ENCODE peak calls at places on chromosomes 11 and 22, in seven cellular contexts. N, D, E, Y, F, K and B are unnamed samples.

GRCh38 chr11:39569784-39570183 is 1889.7 kb downstream of the LRRC4C start:
- DNase-seq in K (no peak), Y (no peak), F (no peak), D (no peak), N (no peak), E (no peak), B (no peak)

GRCh38 chr11:44899959-44900358 is 50.7 kb downstream of the TP53I11 start:
- DNase-seq in F (peak; percentile 73), E (no peak), K (no peak), D (peak; percentile 51), Y (peak; percentile 28), N (no peak), B (peak; percentile 30)

GRCh38 chr11:43354311-43354710 is 4.4 kb upstream of the TTC17 start:
- DNase-seq in Y (no peak), K (no peak), E (no peak), F (no peak), N (no peak), D (no peak), B (no peak)

GRCh38 chr11:10864688-10865087 is 6.8 kb upstream of the ZBED5 start:
- DNase-seq in D (no peak), K (no peak), N (no peak), Y (no peak), F (no peak), E (no peak), B (no peak)

GRCh38 chr22:26768986-26769385 is 111.6 kb downstream of the MIAT start:
- DNase-seq in F (no peak), D (no peak), N (no peak), E (no peak), K (no peak), Y (no peak), B (no peak)

GRCh38 chr11:130904380-130904779 is 11.9 kb downstream of the SNX19 start:
- DNase-seq in N (no peak), E (no peak), K (no peak), D (no peak), F (no peak), Y (no peak), B (no peak)

GRCh38 chr11:120305286-120305685 is 19.8 kb upstream of the TLCD5 start:
- DNase-seq in F (no peak), K (no peak), N (no peak), D (no peak), Y (no peak), E (no peak), B (no peak)

GRCh38 chr22:26669060-26669481 is 11.7 kb downstream of the MIAT start:
- DNase-seq in K (no peak), D (no peak), Y (no peak), N (peak; percentile 87), E (peak; percentile 56), F (peak; percentile 79), B (no peak)

GRCh38 chr11:134516529-134516928 is 104.5 kb upstream of the B3GAT1 start:
- DNase-seq in Y (no peak), D (peak; percentile 5), F (no peak), K (no peak), N (peak; percentile 6), E (peak; percentile 64), B (no peak)

GRCh38 chr11:27076121-27076589 is 35.5 kb downstream of the BBOX1 start:
- DNase-seq in D (peak; percentile 16), N (peak; percentile 14), E (no peak), Y (no peak), F (no peak), K (no peak), B (no peak)

GRCh38 chr11:22976146-22976545 is 115.9 kb upstream of the CCDC179 start:
- DNase-seq in K (no peak), F (no peak), N (peak; percentile 83), Y (no peak), E (no peak), D (no peak), B (peak; percentile 30)

GRCh38 chr11:77752518-77752917 is 68.0 kb downstream of the RSF1 start:
- DNase-seq in E (no peak), N (no peak), K (no peak), F (no peak), Y (peak; percentile 43), D (no peak), B (peak; percentile 82)

GRCh38 chr22:45548991-45549736 is 46.5 kb downstream of the FBLN1 start:
- DNase-seq in E (no peak), K (no peak), Y (no peak), F (no peak), D (peak; percentile 88), N (peak; percentile 32), B (no peak)

GRCh38 chr22:19974233-19974861 is 32.7 kb upstream of the TXNRD2 start:
- DNase-seq in Y (no peak), F (peak; percentile 90), N (peak; percentile 38), D (no peak), E (no peak), K (no peak), B (no peak)

GRCh38 chr11:102305352-102306047 is 11.8 kb upstream of the BIRC3 start:
- DNase-seq in F (no peak), D (no peak), E (no peak), N (no peak), Y (no peak), K (no peak), B (no peak)

GRCh38 chr11:124872741-124873140 is 7.5 kb downstream of the ROBO3 start:
- DNase-seq in E (no peak), F (no peak), D (no peak), Y (no peak), K (no peak), N (no peak), B (no peak)

GRCh38 chr22:20316844-20317401 is 2.9 kb downstream of the DGCR6L start:
- DNase-seq in F (peak; percentile 35), N (no peak), Y (no peak), E (peak; percentile 65), K (no peak), D (no peak), B (peak; percentile 10)

DNA sequence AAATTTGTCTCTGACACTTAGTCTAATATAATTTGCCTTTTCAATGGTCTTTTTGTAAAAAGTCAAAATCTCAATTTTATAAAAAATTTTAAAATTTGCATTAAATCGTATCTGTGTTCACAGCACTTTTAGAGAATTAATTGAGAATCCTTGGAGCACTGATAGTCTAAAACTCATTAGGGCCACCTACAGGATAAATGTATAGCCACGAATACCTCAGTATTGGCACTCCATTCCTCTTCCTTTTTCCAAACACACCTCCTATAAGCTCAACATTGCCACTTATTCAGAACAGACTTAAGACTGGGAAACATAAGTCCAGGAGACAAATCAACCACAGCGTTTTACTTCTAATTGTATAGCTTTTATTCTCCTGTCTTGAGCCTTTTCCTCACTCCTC is 776.0 kb upstream of the ARHGAP42 start:
- DNase-seq in K (no peak), Y (no peak), F (no peak), N (no peak), E (no peak), D (no peak), B (no peak)
- TF ChIP-seq CTCF in K (no peak), Y (no peak), F (peak; percentile 10), N (no peak), E (no peak), D (no peak), B (no peak)

GRCh38 chr11:76186776-76187279 is 19.5 kb downstream of the WNT11 start:
- DNase-seq in E (no peak), Y (no peak), N (no peak), F (no peak), D (no peak), K (no peak), B (peak; percentile 74)

GRCh38 chr11:76189682-76190081 is 16.6 kb downstream of the WNT11 start:
- DNase-seq in E (no peak), K (no peak), Y (no peak), F (no peak), D (no peak), N (no peak), B (no peak)

GRCh38 chr11:76188873-76189272 is 17.4 kb downstream of the WNT11 start:
- DNase-seq in Y (no peak), N (no peak), K (no peak), D (no peak), E (no peak), F (no peak), B (no peak)

GRCh38 chr11:76193219-76193618 is 13.1 kb downstream of the WNT11 start:
- DNase-seq in F (peak; percentile 85), D (no peak), Y (no peak), E (no peak), K (no peak), N (no peak), B (no peak)

GRCh38 chr11:76190376-76190775 is 15.9 kb downstream of the WNT11 start:
- DNase-seq in N (no peak), K (no peak), D (no peak), Y (no peak), E (no peak), F (no peak), B (no peak)
- H3K4me1 ChIP-seq in N (no peaks in the 10 kb centered on the region), K (no peaks in the 10 kb centered on the region), D (no peaks in the 10 kb centered on the region), Y (peaks cover 19% of the 10 kb centered on the region), E (no peaks in the 10 kb centered on the region), F (no peaks in the 10 kb centered on the region), B (peaks cover 23% of the 10 kb centered on the region)

GRCh38 chr22:49775191-49776052 is 52.3 kb downstream of the BRD1 start:
- DNase-seq in E (no peak), K (no peak), N (no peak), F (no peak), Y (no peak), D (no peak), B (no peak)

GRCh38 chr22:49776053-49776511 is 51.6 kb downstream of the BRD1 start:
- DNase-seq in Y (no peak), K (no peak), E (no peak), N (no peak), F (no peak), D (no peak), B (no peak)

GRCh38 chr22:49774499-49775151 is 53.0 kb downstream of the BRD1 start:
- DNase-seq in K (no peak), F (no peak), D (no peak), N (no peak), Y (no peak), E (no peak), B (no peak)

GRCh38 chr22:49777569-49778250 is 50.0 kb downstream of the BRD1 start:
- DNase-seq in N (no peak), F (no peak), E (no peak), D (no peak), K (no peak), Y (no peak), B (no peak)

DNA sequence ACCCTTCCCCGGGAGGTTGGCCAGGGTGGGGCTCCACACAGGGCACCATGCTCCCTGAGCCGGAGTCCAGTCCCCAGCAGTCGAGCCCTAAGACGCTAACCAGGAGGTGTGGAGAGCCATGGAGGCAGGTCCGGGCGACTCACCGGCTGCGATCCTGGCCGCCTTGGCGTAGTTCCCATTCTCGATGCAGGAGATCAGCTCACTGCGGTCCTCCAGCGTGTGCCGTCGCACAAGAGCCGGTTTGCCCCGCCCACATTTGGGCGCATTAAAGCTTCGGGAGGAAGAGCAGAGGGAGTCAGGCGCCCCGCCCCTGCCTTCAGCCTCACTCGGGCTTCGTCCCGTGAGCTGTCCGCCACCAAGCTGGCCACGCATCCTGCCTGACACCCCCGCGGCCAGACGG is 50.8 kb downstream of the BRD1 start:
- DNase-seq in F (no peak), E (no peak), K (no peak), D (no peak), N (no peak), Y (no peak), B (no peak)
- TF ChIP-seq POLR2A in F (no peak), E (no peak), K (no peak), D (no peak), N (no peak), Y (no peak), B (no peak)

DNA sequence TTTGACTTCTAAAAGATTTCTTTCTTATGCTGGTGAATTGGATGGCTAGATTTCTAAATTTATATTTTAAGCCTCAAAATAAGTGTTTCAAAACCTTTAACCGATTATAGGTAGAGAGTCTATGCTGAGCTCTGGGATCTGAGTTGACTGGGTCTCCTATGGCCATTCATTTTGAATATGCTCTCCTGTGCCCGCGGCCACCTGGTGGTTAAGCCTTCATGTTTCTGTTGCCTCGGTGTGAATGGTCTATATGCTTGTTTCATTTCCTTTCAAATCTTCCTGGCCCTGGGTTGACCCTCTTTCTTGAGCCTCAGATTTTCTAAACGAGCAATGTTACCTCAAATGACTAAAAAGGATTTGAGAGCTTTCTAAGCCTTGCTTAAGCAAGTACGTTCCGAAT is 789.3 kb upstream of the KIRREL3 start:
- DNase-seq in E (no peak), K (no peak), N (no peak), F (no peak), D (no peak), Y (no peak), B (no peak)
- TF ChIP-seq CTCF in E (no peak), K (no peak), N (peak; percentile 24), F (peak; percentile 54), D (no peak), Y (peak; percentile 19), B (no peak)